ENCODE peak calls at places on chromosomes 16 and 17, in seven cellular contexts. E, Y, R, L, T, W and F are unnamed samples.

GRCh38 chr16:60788631-60789030 is 1247.6 kb downstream of the CDH8 start:
- DNase-seq in E (no peak), Y (no peak), R (no peak), L (no peak), T (no peak), W (no peak), F (no peak)

GRCh38 chr17:57801044-57801711 is 48.7 kb downstream of the MRPS23 start:
- DNase-seq in E (no peak), Y (no peak), R (no peak), L (no peak), T (no peak), W (no peak), F (no peak)

GRCh38 chr17:16552637-16553045 is 16.4 kb downstream of the ZNF287 start:
- DNase-seq in E (no peak), Y (no peak), R (no peak), L (no peak), T (no peak), W (no peak), F (no peak)

GRCh38 chr17:49633250-49633649 is 44.6 kb downstream of the SPOP start:
- DNase-seq in E (no peak), Y (no peak), R (no peak), L (no peak), T (no peak), W (no peak), F (no peak)

GRCh38 chr17:75077490-75078096 is 10.2 kb upstream of the SLC16A5 start:
- DNase-seq in E (no peak), Y (no peak), R (no peak), L (peak; percentile 76), T (no peak), W (peak; percentile 73), F (no peak)

GRCh38 chr16:85357323-85357722 is 245.1 kb upstream of the CIBAR2 start:
- DNase-seq in E (no peak), Y (no peak), R (no peak), L (no peak), T (no peak), W (no peak), F (no peak)

GRCh38 chr16:89102035-89102776 is 8.6 kb downstream of the ACSF3 start:
- DNase-seq in E (no peak), Y (no peak), R (no peak), L (no peak), T (no peak), W (peak; percentile 79), F (no peak)

GRCh38 chr16:27286446-27286845 is 17.9 kb upstream of the NSMCE1 start:
- DNase-seq in E (no peak), Y (peak; percentile 95), R (no peak), L (no peak), T (no peak), W (no peak), F (peak; percentile 96)

GRCh38 chr17:44061446-44061845 is 5.0 kb downstream of the LSM12 start:
- DNase-seq in E (no peak), Y (no peak), R (no peak), L (no peak), T (no peak), W (no peak), F (no peak)

GRCh38 chr16:22192261-22193133 is 13.6 kb upstream of the EEF2K start:
- DNase-seq in E (peak; percentile 61), Y (peak; percentile 92), R (peak; percentile 70), L (no peak), T (peak; percentile 23), W (peak; percentile 84), F (no peak)

GRCh38 chr17:48013876-48014602 is 23.6 kb downstream of the COPZ2 start:
- DNase-seq in E (no peak), Y (no peak), R (no peak), L (no peak), T (no peak), W (no peak), F (no peak)

GRCh38 chr16:18969855-18970240 is 13.9 kb upstream of the TMC7 start:
- DNase-seq in E (no peak), Y (peak; percentile 35), R (peak; percentile 19), L (no peak), T (no peak), W (no peak), F (no peak)

GRCh38 chr17:32269377-32269776 is 3.7 kb downstream of the RHBDL3 start:
- DNase-seq in E (no peak), Y (no peak), R (no peak), L (no peak), T (no peak), W (no peak), F (no peak)

GRCh38 chr17:74527081-74527480 is 4.2 kb downstream of the CD300LB start:
- DNase-seq in E (no peak), Y (no peak), R (no peak), L (no peak), T (no peak), W (peak; percentile 5), F (no peak)

GRCh38 chr16:19488213-19488640 is 33.7 kb downstream of the GDE1 start:
- DNase-seq in E (peak; percentile 78), Y (no peak), R (peak; percentile 12), L (no peak), T (no peak), W (peak; percentile 89), F (no peak)

GRCh38 chr17:3213587-3213986 is 6.1 kb downstream of the OR1A1 start:
- DNase-seq in E (no peak), Y (no peak), R (no peak), L (no peak), T (no peak), W (no peak), F (no peak)

GRCh38 chr17:38509772-38510423 is 81.6 kb downstream of the ARHGAP23 start:
- DNase-seq in E (no peak), Y (no peak), R (no peak), L (no peak), T (no peak), W (no peak), F (no peak)

GRCh38 chr17:31467502-31468256 is 76.2 kb downstream of the RAB11FIP4 start:
- DNase-seq in E (no peak), Y (no peak), R (peak; percentile 59), L (no peak), T (no peak), W (no peak), F (no peak)

GRCh38 chr17:7997186-7997585 is 5.2 kb upstream of the GUCY2D start:
- DNase-seq in E (peak; percentile 27), Y (peak; percentile 49), R (peak; percentile 74), L (no peak), T (no peak), W (peak; percentile 53), F (peak; percentile 64)

GRCh38 chr16:13110124-13110796 is 208.9 kb downstream of the SHISA9 start:
- DNase-seq in E (no peak), Y (peak; percentile 84), R (no peak), L (no peak), T (no peak), W (no peak), F (peak; percentile 94)

GRCh38 chr17:17847726-17848125 is 10.9 kb upstream of the SREBF1 start:
- DNase-seq in E (no peak), Y (no peak), R (no peak), L (no peak), T (no peak), W (no peak), F (no peak)

GRCh38 chr17:6052926-6053325 is 17.3 kb upstream of the WSCD1 start:
- DNase-seq in E (no peak), Y (no peak), R (no peak), L (no peak), T (no peak), W (no peak), F (no peak)

GRCh38 chr17:57609878-57610270 is 135.2 kb downstream of the CCDC182 start:
- DNase-seq in E (no peak), Y (no peak), R (no peak), L (no peak), T (no peak), W (no peak), F (no peak)

GRCh38 chr17:7224661-7225111 is 4.9 kb downstream of the ACADVL start:
- DNase-seq in E (no peak), Y (no peak), R (no peak), L (no peak), T (no peak), W (no peak), F (peak; percentile 59)

GRCh38 chr16:64094992-64095579 is 1026.8 kb downstream of the CDH11 start:
- DNase-seq in E (no peak), Y (no peak), R (no peak), L (no peak), T (no peak), W (no peak), F (no peak)